ENCODE peak calls at places on chromosomes 11 and 22, in ten cellular contexts. T, Y, H, I, M, F, U, O, B and L are unnamed samples.

GRCh38 chr11:44313701-44314489 is 4.0 kb upstream of the ALX4 start:
- DNase-seq in T (no peak), Y (no peak), H (peak), I (no peak), M (no peak), F (no peak), U (no peak), O (no peak), B (no peak), L (no peak)

GRCh38 chr11:57758174-57758573 is 3.4 kb upstream of the CTNND1 start:
- DNase-seq in T (no peak), Y (no peak), H (no peak), I (no peak), M (no peak), F (no peak), U (no peak), O (no peak), B (no peak), L (no peak)

GRCh38 chr11:33532720-33533119 is 167.9 kb downstream of the C11orf91 start:
- DNase-seq in T (no peak), Y (no peak), H (no peak), I (no peak), M (no peak), F (no peak), U (no peak), O (no peak), B (no peak), L (no peak)

GRCh38 chr22:37021710-37022482 is 2.4 kb downstream of the MPST start:
- DNase-seq in T (no peak), Y (no peak), H (peak), I (no peak), M (peak), F (no peak), U (peak), O (peak), B (peak), L (peak)

GRCh38 chr22:45083659-45084305 is 74.0 kb upstream of the PHF21B start:
- DNase-seq in T (peak), Y (no peak), H (peak), I (no peak), M (no peak), F (no peak), U (no peak), O (no peak), B (peak), L (no peak)

GRCh38 chr22:35904332-35904692 is 124.3 kb downstream of the RBFOX2 start:
- DNase-seq in T (no peak), Y (no peak), H (no peak), I (no peak), M (no peak), F (no peak), U (no peak), O (no peak), B (no peak), L (no peak)

GRCh38 chr22:49918911-49919881 is 762 bp downstream of the CRELD2 start:
- DNase-seq in T (no peak), Y (no peak), H (no peak), I (peak), M (no peak), F (no peak), U (no peak), O (no peak), B (no peak), L (no peak)

GRCh38 chr11:64859542-64860414 is 15.3 kb upstream of the CDC42BPG start:
- DNase-seq in T (no peak), Y (no peak), H (no peak), I (no peak), M (no peak), F (no peak), U (no peak), O (no peak), B (no peak), L (no peak)

GRCh38 chr22:33894036-33894435 is 26.2 kb downstream of the LARGE1 start:
- DNase-seq in T (no peak), Y (no peak), H (no peak), I (no peak), M (no peak), F (no peak), U (no peak), O (no peak), B (no peak), L (no peak)

GRCh38 chr11:73219396-73220285 is 1.6 kb downstream of the P2RY2 start:
- DNase-seq in T (no peak), Y (no peak), H (no peak), I (no peak), M (peak), F (no peak), U (no peak), O (no peak), B (no peak), L (no peak)

GRCh38 chr11:11793073-11793472 is 48.7 kb upstream of the USP47 start:
- DNase-seq in T (peak), Y (no peak), H (no peak), I (no peak), M (no peak), F (no peak), U (no peak), O (no peak), B (no peak), L (no peak)

GRCh38 chr22:33605201-33605600 is 315.1 kb downstream of the LARGE1 start:
- DNase-seq in T (no peak), Y (no peak), H (no peak), I (no peak), M (no peak), F (peak), U (no peak), O (no peak), B (no peak), L (no peak)

GRCh38 chr11:80162387-80162786 is 721.6 kb upstream of the TENM4 start:
- DNase-seq in T (no peak), Y (no peak), H (no peak), I (no peak), M (no peak), F (no peak), U (no peak), O (no peak), B (no peak), L (no peak)

GRCh38 chr11:130473056-130473794 is 24.8 kb downstream of the ADAMTS15 start:
- DNase-seq in T (no peak), Y (no peak), H (no peak), I (no peak), M (no peak), F (no peak), U (no peak), O (no peak), B (no peak), L (no peak)

GRCh38 chr22:48748860-48749554 is 1078.7 kb downstream of the BRD1 start:
- DNase-seq in T (no peak), Y (no peak), H (no peak), I (no peak), M (no peak), F (no peak), U (peak), O (no peak), B (no peak), L (no peak)

GRCh38 chr22:46289244-46289891 is 7.3 kb upstream of the GTSE1 start:
- DNase-seq in T (no peak), Y (no peak), H (no peak), I (no peak), M (no peak), F (no peak), U (no peak), O (no peak), B (no peak), L (peak)